ENCODE peak calls at places on chromosomes 3 and 15, in four cellular contexts. One of them, this sample, is unnamed.

GRCh38 chr3:196643201-196643749 is 3.8 kb downstream of the NRROS start:
- DNase-seq in GM12865: peak
- DNase-seq in heart right ventricle: no peak
- DNase-seq in GM23338: no peak
- DNase-seq in this sample: no peak

GRCh38 chr3:139235192-139235591 is 108.6 kb upstream of the MRPS22 start:
- DNase-seq in GM12865: no peak
- DNase-seq in heart right ventricle: no peak
- DNase-seq in GM23338: no peak
- DNase-seq in this sample: peak

GRCh38 chr3:161510510-161511260 is 14.1 kb downstream of the OTOL1 start:
- DNase-seq in GM12865: no peak
- DNase-seq in heart right ventricle: no peak
- DNase-seq in GM23338: no peak
- DNase-seq in this sample: no peak

GRCh38 chr3:107208796-107209195 is 168.4 kb upstream of the CCDC54 start:
- DNase-seq in GM12865: no peak
- DNase-seq in heart right ventricle: no peak
- DNase-seq in GM23338: no peak
- DNase-seq in this sample: no peak

GRCh38 chr15:80455051-80455648 is 51.0 kb downstream of the ARNT2 start:
- DNase-seq in GM12865: no peak
- DNase-seq in heart right ventricle: no peak
- DNase-seq in GM23338: no peak
- DNase-seq in this sample: peak

GRCh38 chr3:69767571-69767970 is 28.3 kb downstream of the MITF start:
- DNase-seq in GM12865: no peak
- DNase-seq in heart right ventricle: peak
- DNase-seq in GM23338: no peak
- DNase-seq in this sample: no peak

GRCh38 chr3:134325722-134326121 is 48.5 kb downstream of the AMOTL2 start:
- DNase-seq in GM12865: no peak
- DNase-seq in heart right ventricle: no peak
- DNase-seq in GM23338: no peak
- DNase-seq in this sample: no peak

GRCh38 chr3:115875460-115875859 is 252.2 kb downstream of the GAP43 start:
- DNase-seq in GM12865: no peak
- DNase-seq in heart right ventricle: no peak
- DNase-seq in GM23338: no peak
- DNase-seq in this sample: no peak

GRCh38 chr3:5531741-5532140 is 344.2 kb downstream of the EDEM1 start:
- DNase-seq in GM12865: no peak
- DNase-seq in heart right ventricle: no peak
- DNase-seq in GM23338: no peak
- DNase-seq in this sample: no peak

GRCh38 chr3:71447803-71448202 is 135.7 kb downstream of the FOXP1 start:
- DNase-seq in GM12865: no peak
- DNase-seq in heart right ventricle: no peak
- DNase-seq in GM23338: no peak
- DNase-seq in this sample: peak
- H3K4me3 ChIP-seq in GM12865: no peak
- H3K4me3 ChIP-seq in heart right ventricle: no peak
- H3K4me3 ChIP-seq in GM23338: no peak
- H3K4me3 ChIP-seq in this sample: no peak

GRCh38 chr3:162973518-162973917 is 1476.9 kb downstream of the OTOL1 start:
- DNase-seq in GM12865: no peak
- DNase-seq in heart right ventricle: no peak
- DNase-seq in GM23338: no peak
- DNase-seq in this sample: no peak

GRCh38 chr3:162978136-162978535 is 1481.5 kb downstream of the OTOL1 start:
- DNase-seq in GM12865: no peak
- DNase-seq in heart right ventricle: no peak
- DNase-seq in GM23338: no peak
- DNase-seq in this sample: peak
- TF ChIP-seq CTCF in GM12865: no peak
- TF ChIP-seq CTCF in heart right ventricle: no peak
- TF ChIP-seq CTCF in GM23338: no peak
- TF ChIP-seq CTCF in this sample: no peak

DNA sequence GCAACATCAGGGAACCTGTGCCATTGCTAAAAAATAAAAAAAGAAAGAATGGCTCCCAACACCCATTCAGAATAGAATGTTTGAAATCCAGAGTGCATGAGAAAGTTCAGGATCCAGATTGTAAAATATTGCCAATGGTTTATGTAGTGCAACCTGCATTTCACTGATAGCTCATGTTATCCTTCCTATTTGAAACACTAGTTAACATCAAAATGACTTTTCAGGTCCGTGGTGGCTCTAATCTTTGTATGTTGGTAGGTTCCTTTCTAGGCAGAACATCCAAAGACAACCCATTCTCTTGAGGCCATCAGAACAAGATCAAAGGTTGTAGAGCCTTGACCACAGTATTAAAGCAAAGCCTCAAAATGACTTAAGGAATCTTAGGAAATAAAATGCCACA is 51.0 kb downstream of the PLCL2 start:
- DNase-seq in GM12865: no peak
- DNase-seq in heart right ventricle: no peak
- DNase-seq in GM23338: no peak
- DNase-seq in this sample: no peak
- H3K4me3 ChIP-seq in GM12865: no peak
- H3K4me3 ChIP-seq in heart right ventricle: no peak
- H3K4me3 ChIP-seq in GM23338: no peak
- H3K4me3 ChIP-seq in this sample: no peak

DNA sequence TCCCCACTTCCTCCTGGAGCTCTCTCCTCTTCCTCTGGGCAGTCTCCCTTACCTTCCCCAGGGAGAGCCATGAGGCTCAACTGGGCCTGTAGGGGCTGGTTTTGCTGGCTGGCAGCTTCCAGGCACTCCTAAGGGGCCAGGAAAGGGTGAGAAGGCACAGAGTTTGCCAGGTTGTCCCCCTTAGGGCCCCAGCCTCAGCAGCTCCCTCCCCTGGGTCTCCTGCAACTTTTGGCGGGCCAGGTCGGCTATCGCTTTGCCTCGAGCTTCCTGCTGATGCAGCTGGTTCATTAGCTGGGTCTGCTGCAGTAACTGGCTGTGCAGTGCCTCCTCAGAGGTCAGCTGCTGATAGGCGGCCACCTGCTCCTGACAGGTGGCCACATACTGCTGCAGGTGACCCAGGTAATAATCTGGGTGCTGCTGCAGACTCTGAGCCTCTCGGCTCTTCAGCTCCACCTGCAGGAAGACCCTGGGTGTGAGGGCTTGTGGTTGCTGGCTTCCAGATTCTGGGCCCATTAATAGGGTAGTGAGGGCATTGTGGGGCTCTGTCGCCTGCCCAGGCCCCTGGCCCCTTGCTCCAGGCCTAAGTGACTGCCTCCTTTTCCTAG is 29.7 kb upstream of the OR4F6 start:
- DNase-seq in GM12865: peak
- DNase-seq in heart right ventricle: no peak
- DNase-seq in GM23338: peak
- DNase-seq in this sample: peak
- TF ChIP-seq CTCF in GM12865: peak
- TF ChIP-seq CTCF in heart right ventricle: no peak
- TF ChIP-seq CTCF in GM23338: peak
- TF ChIP-seq CTCF in this sample: peak

GRCh38 chr3:11711826-11712225 is 68.1 kb upstream of the VGLL4 start:
- DNase-seq in GM12865: no peak
- DNase-seq in heart right ventricle: no peak
- DNase-seq in GM23338: no peak
- DNase-seq in this sample: no peak
- H3K4me3 ChIP-seq in GM12865: no peak
- H3K4me3 ChIP-seq in heart right ventricle: no peak
- H3K4me3 ChIP-seq in GM23338: no peak
- H3K4me3 ChIP-seq in this sample: no peak

GRCh38 chr3:59212128-59212764 is 162.4 kb upstream of the CFAP20DC start:
- DNase-seq in GM12865: peak
- DNase-seq in heart right ventricle: no peak
- DNase-seq in GM23338: peak
- DNase-seq in this sample: peak

DNA sequence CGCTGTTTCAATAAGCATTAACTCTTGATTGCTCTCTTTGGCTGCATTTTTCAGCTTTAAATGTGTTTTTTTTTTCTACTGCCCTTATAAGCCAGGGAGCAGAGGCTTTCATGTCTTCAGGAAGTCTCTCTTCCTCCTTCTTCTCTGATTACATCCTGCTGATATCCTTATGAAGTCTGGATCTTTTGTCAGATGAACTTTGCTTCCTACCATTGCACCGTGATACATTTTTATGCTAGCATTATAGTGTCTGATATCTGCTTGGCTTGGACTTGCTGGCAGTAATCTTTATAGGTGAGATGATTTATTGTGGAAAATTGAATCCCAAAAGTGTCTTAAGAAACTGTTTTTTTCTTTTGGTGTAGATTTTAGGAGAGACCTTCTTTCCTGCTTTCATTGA is 160.4 kb upstream of the CFAP20DC start:
- DNase-seq in GM12865: no peak
- DNase-seq in heart right ventricle: no peak
- DNase-seq in GM23338: no peak
- DNase-seq in this sample: no peak
- TF ChIP-seq CTCF in GM12865: no peak
- TF ChIP-seq CTCF in heart right ventricle: no peak
- TF ChIP-seq CTCF in GM23338: no peak
- TF ChIP-seq CTCF in this sample: no peak

GRCh38 chr3:158109295-158109803 is 540 bp upstream of the RSRC1 start:
- DNase-seq in GM12865: no peak
- DNase-seq in heart right ventricle: no peak
- DNase-seq in GM23338: peak
- DNase-seq in this sample: no peak

GRCh38 chr3:158110658-158111018 is 749 bp downstream of the RSRC1 start:
- DNase-seq in GM12865: no peak
- DNase-seq in heart right ventricle: no peak
- DNase-seq in GM23338: no peak
- DNase-seq in this sample: peak

GRCh38 chr3:158111861-158112260 is 2.0 kb downstream of the RSRC1 start:
- DNase-seq in GM12865: no peak
- DNase-seq in heart right ventricle: no peak
- DNase-seq in GM23338: no peak
- DNase-seq in this sample: no peak

GRCh38 chr3:158108596-158108995 is 1.3 kb upstream of the RSRC1 start:
- DNase-seq in GM12865: no peak
- DNase-seq in heart right ventricle: no peak
- DNase-seq in GM23338: no peak
- DNase-seq in this sample: no peak

GRCh38 chr3:158109804-158110657 is at the start of gene RSRC1:
- DNase-seq in GM12865: peak
- DNase-seq in heart right ventricle: peak
- DNase-seq in GM23338: peak
- DNase-seq in this sample: peak
- H3K4me3 ChIP-seq in GM12865: peak
- H3K4me3 ChIP-seq in heart right ventricle: peak
- H3K4me3 ChIP-seq in GM23338: peak
- H3K4me3 ChIP-seq in this sample: peak